ENCODE peak calls at places on chromosomes 12 and 14, in four cellular contexts. C is HFFc6, H is lower lobe of right lung, A is BJ. V is an unnamed sample.

GRCh38 chr12:81245918-81246611 is 168.2 kb downstream of the ACSS3 start:
- DNase-seq in H (no peak), A (no peak), C (no peak), V (no peak)

GRCh38 chr14:100875861-100876590 is 27.5 kb downstream of the RTL1 start:
- DNase-seq in H (peak; percentile 14), C (no peak), A (no peak), V (no peak)

GRCh38 chr14:22466520-22466919 is 122.5 kb downstream of the DAD1 start:
- DNase-seq in C (no peak), A (no peak), H (no peak), V (no peak)

GRCh38 chr12:22935501-22935900 is 310.5 kb downstream of the ETNK1 start:
- DNase-seq in H (no peak), A (no peak), C (no peak), V (no peak)

GRCh38 chr12:12008232-12008850 is 62.4 kb upstream of the BCL2L14 start:
- DNase-seq in H (no peak), A (no peak), C (no peak), V (no peak)

GRCh38 chr12:42426733-42427132 is 100.8 kb downstream of the PPHLN1 start:
- DNase-seq in H (peak; percentile 51), A (no peak), C (peak; percentile 4), V (no peak)

GRCh38 chr12:113276946-113277500 is 55.8 kb downstream of the TPCN1 start:
- DNase-seq in H (peak; percentile 31), C (no peak), A (no peak), V (no peak)

GRCh38 chr14:26598672-26599131 is 869 bp upstream of the NOVA1 start:
- DNase-seq in C (no peak), H (no peak), A (no peak), V (no peak)

GRCh38 chr12:57755454-57756372 is 810 bp downstream of the MARCHF9 start:
- DNase-seq in C (no peak), H (peak; percentile 66), A (no peak), V (peak; percentile 46)

GRCh38 chr14:95291859-95292542 is 27.7 kb downstream of the CLMN start:
- DNase-seq in C (no peak), A (no peak), H (no peak), V (no peak)

GRCh38 chr12:49865782-49866135 is 22.9 kb upstream of the BCDIN3D start:
- DNase-seq in H (no peak), C (no peak), A (no peak), V (no peak)

GRCh38 chr14:91897121-91897701 is 29.9 kb upstream of the TC2N start:
- DNase-seq in H (peak; percentile 80), A (peak; percentile 42), C (peak; percentile 34), V (no peak)

GRCh38 chr14:91899777-91900176 is 32.4 kb upstream of the TC2N start:
- DNase-seq in H (no peak), A (no peak), C (no peak), V (no peak)

GRCh38 chr14:91901449-91902250 is 34.3 kb upstream of the TC2N start:
- DNase-seq in A (no peak), C (no peak), H (no peak), V (no peak)

GRCh38 chr14:91898256-91898843 is 31.0 kb upstream of the TC2N start:
- DNase-seq in C (no peak), A (no peak), H (no peak), V (no peak)

GRCh38 chr14:91899213-91899612 is 31.9 kb upstream of the TC2N start:
- DNase-seq in A (no peak), C (no peak), H (no peak), V (no peak)
- TF ChIP-seq CTCF in A (no peak), C (no peak), H (peak; percentile 11), V (no peak)

GRCh38 chr14:20327005-20327869 is 5.8 kb downstream of the CCNB1IP1 start:
- DNase-seq in H (no peak), A (no peak), C (peak; percentile 73), V (no peak)
- TF ChIP-seq CTCF in H (peak; percentile 73), A (peak; percentile 67), C (peak; percentile 92), V (peak; percentile 81)

DNA sequence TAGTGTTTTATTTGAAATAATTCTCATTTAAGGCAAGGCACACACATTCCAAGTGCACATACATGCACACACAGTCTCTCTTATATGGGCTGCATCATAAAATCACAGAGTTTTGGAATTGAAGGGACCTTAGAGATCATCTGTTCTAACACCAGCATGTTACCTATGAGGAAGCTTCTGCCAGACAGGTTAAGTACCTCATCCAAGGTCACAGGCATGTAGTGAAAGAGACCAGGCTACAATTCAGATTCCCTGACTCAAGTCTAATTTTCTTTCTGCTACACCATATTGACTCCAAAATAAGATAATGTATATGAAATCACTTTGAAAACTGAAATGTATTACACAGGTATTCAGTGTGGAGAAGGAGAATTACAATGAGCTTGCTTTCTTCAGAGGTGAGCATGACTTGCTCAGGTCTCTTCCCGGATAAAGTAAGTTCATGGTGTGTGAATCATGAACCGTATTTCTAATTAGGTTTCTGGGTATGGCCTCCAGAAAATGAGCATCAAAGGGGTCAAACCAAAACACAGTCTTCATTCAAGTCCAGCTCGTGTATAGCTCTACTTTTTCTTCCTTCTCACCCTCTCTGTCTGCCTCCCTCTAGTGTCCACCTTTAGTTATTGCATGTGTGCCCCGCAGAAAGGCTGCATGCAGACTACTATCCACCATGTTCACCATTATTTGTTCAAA is 411.9 kb downstream of the FUT8 start:
- DNase-seq in C (peak; percentile 71), A (peak; percentile 7), H (no peak), V (peak; percentile 24)
- TF ChIP-seq CTCF in C (peak; percentile 95), A (peak; percentile 92), H (peak; percentile 93), V (peak; percentile 95)

GRCh38 chr12:14258468-14258947 is 107.0 kb upstream of the ATF7IP start:
- DNase-seq in A (no peak), C (no peak), H (no peak), V (no peak)
- TF ChIP-seq CTCF in A (no peak), C (no peak), H (no peak), V (no peak)

DNA sequence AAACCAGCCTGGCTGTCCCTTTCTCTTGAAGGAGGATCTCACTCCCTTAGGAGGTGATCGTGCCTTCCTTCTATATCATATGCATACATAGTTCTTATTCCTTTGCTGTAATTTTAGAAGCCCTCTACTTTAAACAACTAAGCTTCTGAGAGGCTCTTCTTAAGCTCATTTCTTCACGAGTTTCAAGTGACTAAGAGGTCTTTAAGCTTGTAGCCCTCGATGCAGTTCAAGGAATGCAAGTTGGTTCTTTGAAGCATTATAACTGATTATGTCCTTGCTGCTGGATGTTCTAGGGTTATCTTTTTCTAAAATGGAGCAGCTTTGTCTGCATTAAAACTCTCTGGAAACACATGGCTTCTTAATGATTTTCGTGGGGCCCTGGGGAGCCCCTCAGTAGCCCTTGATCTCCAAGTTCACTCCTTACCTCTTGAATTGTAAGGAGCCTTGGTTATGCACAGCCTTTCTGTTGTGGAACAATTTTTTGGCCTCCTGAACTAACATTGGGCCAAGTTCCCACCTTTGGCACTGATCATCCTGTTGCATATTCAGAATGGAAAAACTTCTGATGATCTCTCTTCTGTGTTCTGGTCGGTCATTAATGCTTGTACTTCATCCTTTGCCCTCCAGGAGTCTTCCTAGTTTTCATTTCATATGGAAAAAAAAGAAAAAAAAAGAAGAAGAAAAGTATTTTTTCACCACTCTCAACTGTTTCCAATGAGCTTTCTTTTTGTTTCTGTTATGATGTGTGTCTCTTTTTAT is 12.6 kb downstream of the RASSF8 start:
- DNase-seq in C (no peak), H (no peak), A (no peak), V (no peak)
- TF ChIP-seq CTCF in C (peak; percentile 66), H (no peak), A (peak; percentile 19), V (no peak)

GRCh38 chr14:104026024-104026423 is 59.5 kb upstream of the ASPG start:
- DNase-seq in H (no peak), C (no peak), A (no peak), V (no peak)
- TF ChIP-seq CTCF in H (no peak), C (peak; percentile 23), A (no peak), V (no peak)

GRCh38 chr14:73850940-73851339 is 691 bp upstream of the PTGR2 start:
- DNase-seq in H (no peak), C (no peak), A (no peak), V (no peak)

GRCh38 chr14:73846944-73847343 is 4.7 kb upstream of the PTGR2 start:
- DNase-seq in H (no peak), A (no peak), C (no peak), V (no peak)

DNA sequence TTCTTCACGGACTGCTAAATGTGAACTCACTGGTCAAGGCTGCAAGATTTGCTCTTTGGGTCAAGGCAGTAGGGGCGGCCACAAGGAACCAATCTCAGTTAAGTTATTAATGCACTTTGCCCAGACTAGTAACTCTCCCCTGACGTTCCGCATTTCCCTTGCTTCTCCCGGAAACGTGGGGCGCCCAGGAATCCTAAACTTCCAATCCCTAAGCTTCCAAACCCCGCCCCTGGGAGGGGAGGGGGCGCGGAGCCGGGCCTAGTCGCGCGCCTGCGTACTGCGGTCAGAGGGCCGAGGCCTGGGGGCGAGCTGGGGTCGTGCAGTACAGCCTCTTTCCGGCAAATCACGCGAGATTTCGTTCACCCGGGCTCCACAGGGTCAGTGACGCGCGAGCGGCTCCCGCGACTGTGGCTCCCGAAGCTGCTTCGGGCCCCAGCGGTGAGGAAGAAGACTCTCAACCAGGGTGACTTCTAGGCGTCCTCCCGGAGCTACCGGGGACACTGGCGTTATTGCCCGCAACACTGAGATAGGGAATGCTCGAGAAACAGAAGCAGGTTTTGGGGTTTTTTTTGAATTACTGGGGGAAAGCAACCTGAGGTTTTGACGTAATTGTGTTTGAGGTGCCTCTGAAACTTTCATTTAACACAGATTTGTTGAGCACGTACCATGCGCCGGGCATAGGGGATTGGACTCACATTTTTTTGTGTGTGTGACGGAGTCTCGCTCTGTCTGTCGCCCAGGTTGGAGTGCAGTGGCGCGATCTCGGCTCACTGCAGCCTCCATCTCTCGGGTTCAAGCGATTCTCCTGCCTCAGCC is at the start of gene PTGR2:
- DNase-seq in A (peak; percentile 85), H (peak; percentile 97), C (peak; percentile 95), V (peak; percentile 86)
- TF ChIP-seq CTCF in A (no peak), H (no peak), C (no peak), V (no peak)

V was measured in natural killer cell.